ENCODE peak calls at places on chromosome 11, in six cellular contexts. U, H, W, F, X and G are unnamed samples. For H3K4me1, the result is how much of the 10 kb centered on the place peaks cover.

GRCh38 chr11:45185228-45185729 is 38.8 kb downstream of the PRDM11 start:
- DNase-seq in U (no peak), H (no peak), W (no peak), F (no peak), X (peak), G (no peak)

GRCh38 chr11:65438257-65439151 is 15.9 kb downstream of the NEAT1 start:
- DNase-seq in U (no peak), H (peak), W (no peak), F (no peak), X (no peak), G (peak)

GRCh38 chr11:89405629-89406028 is 85.5 kb downstream of the NOX4 start:
- DNase-seq in U (no peak), H (peak), W (no peak), F (no peak), X (no peak), G (no peak)

GRCh38 chr11:46273511-46274205 is 3.8 kb upstream of the CREB3L1 start:
- DNase-seq in U (peak), H (peak), W (no peak), F (no peak), X (no peak), G (no peak)

GRCh38 chr11:63682045-63682915 is 980 bp downstream of the RTN3 start:
- DNase-seq in U (peak), H (peak), W (peak), F (no peak), X (peak), G (no peak)

GRCh38 chr11:127843483-127844396 is 743.6 kb downstream of the ETS1 start:
- DNase-seq in U (peak), H (peak), W (peak), F (no peak), X (peak), G (peak)

GRCh38 chr11:1924646-1925372 is 5.3 kb downstream of the TNNT3 start:
- DNase-seq in U (no peak), H (no peak), W (peak), F (no peak), X (no peak), G (no peak)

GRCh38 chr11:10398525-10398924 is 56.5 kb upstream of the AMPD3 start:
- DNase-seq in U (no peak), H (peak), W (no peak), F (no peak), X (no peak), G (no peak)

GRCh38 chr11:56890584-56891305 is 98.0 kb upstream of the OR5AK2 start:
- DNase-seq in U (no peak), H (no peak), W (no peak), F (no peak), X (no peak), G (no peak)

GRCh38 chr11:43905788-43906187 is 25.2 kb downstream of the ALKBH3 start:
- DNase-seq in U (no peak), H (no peak), W (peak), F (no peak), X (no peak), G (peak)

GRCh38 chr11:827861-828167 is at the start of gene CRACR2B:
- DNase-seq in U (no peak), H (no peak), W (no peak), F (no peak), X (no peak), G (no peak)

GRCh38 chr11:102912482-102912830 is 37.7 kb upstream of the MMP12 start:
- DNase-seq in U (no peak), H (no peak), W (no peak), F (no peak), X (no peak), G (peak)

GRCh38 chr11:1553808-1554594 is 18.1 kb downstream of the DUSP8 start:
- DNase-seq in U (no peak), H (no peak), W (no peak), F (no peak), X (no peak), G (no peak)

GRCh38 chr11:121236115-121237001 is 56.2 kb upstream of the SC5D start:
- DNase-seq in U (no peak), H (no peak), W (no peak), F (peak), X (no peak), G (no peak)

GRCh38 chr11:132024587-132025295 is 654.3 kb downstream of the NTM start:
- DNase-seq in U (no peak), H (no peak), W (no peak), F (peak), X (no peak), G (peak)

GRCh38 chr11:6677018-6677417 is 6.1 kb downstream of the MRPL17 start:
- DNase-seq in U (no peak), H (no peak), W (no peak), F (no peak), X (no peak), G (no peak)

GRCh38 chr11:293852-294661 is 5.1 kb downstream of the PGGHG start:
- DNase-seq in U (no peak), H (no peak), W (no peak), F (no peak), X (no peak), G (no peak)

GRCh38 chr11:114080219-114080618 is 20.7 kb downstream of the ZBTB16 start:
- DNase-seq in U (no peak), H (no peak), W (no peak), F (no peak), X (no peak), G (no peak)

GRCh38 chr11:47375546-47376085 is 2.7 kb downstream of the SPI1 start:
- DNase-seq in U (no peak), H (no peak), W (no peak), F (no peak), X (no peak), G (no peak)

GRCh38 chr11:134613646-134614045 is 201.6 kb upstream of the B3GAT1 start:
- DNase-seq in U (no peak), H (no peak), W (no peak), F (no peak), X (no peak), G (no peak)

GRCh38 chr11:93933230-93933629 is 82.8 kb upstream of the VSTM5 start:
- DNase-seq in U (no peak), H (no peak), W (no peak), F (no peak), X (no peak), G (peak)

GRCh38 chr11:75022759-75023396 is 34.1 kb downstream of the NEU3 start:
- DNase-seq in U (peak), H (peak), W (peak), F (peak), X (peak), G (peak)

GRCh38 chr11:131851951-131852350 is 481.5 kb downstream of the NTM start:
- DNase-seq in U (no peak), H (no peak), W (no peak), F (no peak), X (no peak), G (no peak)

GRCh38 chr11:131855320-131855719 is 484.9 kb downstream of the NTM start:
- DNase-seq in U (no peak), H (no peak), W (no peak), F (no peak), X (no peak), G (no peak)

GRCh38 chr11:99841885-99842284 is 821.1 kb downstream of the CNTN5 start:
- DNase-seq in U (no peak), H (no peak), W (no peak), F (no peak), X (no peak), G (no peak)

GRCh38 chr11:13098067-13098466 is 89.0 kb downstream of the RASSF10 start:
- DNase-seq in U (peak), H (peak), W (no peak), F (no peak), X (no peak), G (no peak)

GRCh38 chr11:126398296-126398695 is 42.8 kb downstream of the ST3GAL4 start:
- DNase-seq in U (no peak), H (no peak), W (no peak), F (no peak), X (no peak), G (no peak)

GRCh38 chr11:99176430-99176829 is 155.7 kb downstream of the CNTN5 start:
- DNase-seq in U (no peak), H (no peak), W (no peak), F (no peak), X (no peak), G (no peak)

GRCh38 chr11:131889760-131890620 is 519.6 kb downstream of the NTM start:
- DNase-seq in U (no peak), H (no peak), W (no peak), F (no peak), X (no peak), G (peak)

GRCh38 chr11:16790484-16791240 is 52.2 kb downstream of the C11orf58 start:
- DNase-seq in U (no peak), H (no peak), W (no peak), F (no peak), X (no peak), G (no peak)

GRCh38 chr11:16789061-16789415 is 50.6 kb downstream of the C11orf58 start:
- DNase-seq in U (no peak), H (no peak), W (no peak), F (no peak), X (no peak), G (no peak)

GRCh38 chr11:16791494-16791961 is 53.1 kb downstream of the C11orf58 start:
- DNase-seq in U (peak), H (peak), W (no peak), F (no peak), X (no peak), G (peak)

GRCh38 chr11:16788141-16789060 is 50.0 kb downstream of the C11orf58 start:
- DNase-seq in U (peak), H (peak), W (peak), F (no peak), X (peak), G (peak)

GRCh38 chr11:16789560-16790483 is 51.4 kb downstream of the C11orf58 start:
- DNase-seq in U (no peak), H (no peak), W (no peak), F (no peak), X (no peak), G (no peak)
- H3K4me1 ChIP-seq in U (under half), H (under half), W (under half), F (under half), X (under half), G (under half)

DNA sequence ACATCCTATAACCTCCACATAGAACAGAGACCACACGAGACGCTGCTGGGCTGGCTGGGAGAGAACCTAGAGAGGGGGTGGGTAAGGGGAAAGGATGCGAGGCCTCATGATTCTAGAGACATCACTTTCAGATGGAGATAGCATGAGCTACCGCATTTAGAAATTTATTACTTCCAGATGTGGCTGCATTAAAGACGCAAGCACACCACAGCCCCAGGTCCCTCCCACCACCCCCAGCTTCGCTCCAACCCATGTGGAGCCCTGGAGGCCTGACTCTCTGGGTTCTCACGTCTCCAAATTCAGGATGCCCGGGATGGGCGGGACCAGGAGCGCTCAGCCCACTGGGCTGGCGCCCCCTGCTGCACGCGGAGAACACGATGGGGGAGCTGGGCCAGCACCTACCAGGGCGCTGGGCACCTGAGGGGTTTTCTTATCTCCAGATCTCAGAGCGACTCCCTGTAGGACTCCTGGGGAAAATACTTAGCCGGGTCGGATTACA is 13.6 kb downstream of the MRPL21 start:
- DNase-seq in U (no peak), H (peak), W (peak), F (no peak), X (peak), G (peak)
- TF ChIP-seq SMC3 in U (no peak), H (peak), W (peak), F (no peak), X (no peak), G (peak)

GRCh38 chr11:86058360-86058759 is 10.5 kb downstream of the PICALM start:
- DNase-seq in U (no peak), H (no peak), W (no peak), F (no peak), X (no peak), G (no peak)

GRCh38 chr11:86060544-86060943 is 8.3 kb downstream of the PICALM start:
- DNase-seq in U (no peak), H (no peak), W (no peak), F (no peak), X (no peak), G (no peak)

GRCh38 chr11:86061483-86061882 is 7.4 kb downstream of the PICALM start:
- DNase-seq in U (no peak), H (no peak), W (no peak), F (no peak), X (no peak), G (no peak)

GRCh38 chr11:86052697-86053641 is 15.9 kb downstream of the PICALM start:
- DNase-seq in U (no peak), H (no peak), W (no peak), F (no peak), X (no peak), G (no peak)

GRCh38 chr11:86056262-86056911 is 12.5 kb downstream of the PICALM start:
- DNase-seq in U (no peak), H (no peak), W (no peak), F (no peak), X (no peak), G (no peak)
- H3K4me1 ChIP-seq in U (under half), H (under half), W (under half), F (under half), X (under half), G (under half)

GRCh38 chr11:34748036-34748435 is 127.1 kb downstream of the EHF start:
- DNase-seq in U (no peak), H (no peak), W (no peak), F (no peak), X (no peak), G (no peak)

GRCh38 chr11:34747261-34747660 is 126.4 kb downstream of the EHF start:
- DNase-seq in U (no peak), H (no peak), W (no peak), F (no peak), X (no peak), G (no peak)

GRCh38 chr11:34750692-34751405 is 130.0 kb downstream of the EHF start:
- DNase-seq in U (no peak), H (no peak), W (no peak), F (no peak), X (no peak), G (no peak)

GRCh38 chr11:34754171-34754823 is 133.4 kb downstream of the EHF start:
- DNase-seq in U (no peak), H (no peak), W (no peak), F (no peak), X (no peak), G (no peak)

DNA sequence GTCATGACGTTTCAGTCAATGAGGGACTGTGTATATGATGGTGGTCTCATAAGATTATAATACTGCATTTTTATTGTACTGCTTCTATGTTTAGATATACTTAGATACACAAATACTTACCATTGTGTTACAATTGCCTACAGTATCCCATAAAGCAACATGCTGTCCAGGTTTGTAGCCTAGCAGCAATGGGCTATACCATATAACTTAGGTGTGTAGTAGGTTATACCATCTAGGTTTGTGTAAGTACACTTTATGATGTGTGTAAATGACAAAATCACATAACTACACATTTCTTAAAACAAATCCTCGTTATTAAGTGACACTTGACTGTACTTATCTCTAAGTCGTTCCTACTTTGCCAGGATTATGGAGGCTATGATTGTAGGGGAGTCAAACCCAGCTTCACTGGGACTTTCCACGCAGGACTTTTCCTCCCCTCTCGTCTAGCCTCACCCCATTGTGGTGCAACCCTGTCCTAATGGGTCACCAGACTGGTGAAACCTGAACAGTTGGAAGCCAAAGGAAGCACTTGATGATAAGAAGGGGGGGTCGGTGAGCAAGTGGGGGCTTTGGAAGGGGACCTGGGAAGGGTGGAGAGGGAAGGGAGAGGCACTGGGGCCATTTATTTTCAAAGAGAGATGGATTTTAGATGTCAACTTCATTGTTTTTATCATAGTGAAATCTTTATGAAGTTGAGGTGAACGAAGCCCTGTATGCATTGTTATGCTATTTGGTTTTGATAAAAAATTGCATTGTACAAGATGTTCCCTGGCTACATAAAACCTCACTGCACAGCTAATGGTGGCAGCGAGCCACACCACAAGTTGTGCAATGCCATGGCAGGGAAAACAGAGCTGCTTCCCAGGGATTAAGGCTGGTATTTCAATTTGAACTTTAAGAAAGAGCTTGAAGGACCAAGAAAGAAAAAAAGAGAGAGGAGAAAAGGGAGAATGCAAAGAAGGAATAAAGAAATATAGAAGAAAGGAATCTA is 129.1 kb downstream of the EHF start:
- DNase-seq in U (no peak), H (no peak), W (no peak), F (no peak), X (no peak), G (peak)
- TF ChIP-seq SMC3 in U (no peak), H (no peak), W (no peak), F (no peak), X (no peak), G (no peak)

GRCh38 chr11:78313898-78314297 is 103.7 kb downstream of the GAB2 start:
- DNase-seq in U (no peak), H (no peak), W (no peak), F (no peak), X (no peak), G (peak)

GRCh38 chr11:78310500-78310909 is 107.1 kb downstream of the GAB2 start:
- DNase-seq in U (peak), H (no peak), W (no peak), F (peak), X (no peak), G (peak)

GRCh38 chr11:78313181-78313788 is 104.3 kb downstream of the GAB2 start:
- DNase-seq in U (peak), H (peak), W (no peak), F (no peak), X (no peak), G (peak)

GRCh38 chr11:78314753-78315152 is 102.9 kb downstream of the GAB2 start:
- DNase-seq in U (no peak), H (no peak), W (no peak), F (no peak), X (no peak), G (no peak)

GRCh38 chr11:78312712-78313111 is 104.9 kb downstream of the GAB2 start:
- DNase-seq in U (no peak), H (no peak), W (no peak), F (peak), X (no peak), G (no peak)
- H3K4me1 ChIP-seq in U (half or more), H (under half), W (under half), F (under half), X (under half), G (under half)

GRCh38 chr11:120109531-120109930 is 28.4 kb downstream of the TRIM29 start:
- DNase-seq in U (no peak), H (no peak), W (no peak), F (no peak), X (no peak), G (no peak)

GRCh38 chr11:120108785-120109168 is 29.1 kb downstream of the TRIM29 start:
- DNase-seq in U (no peak), H (no peak), W (no peak), F (no peak), X (no peak), G (no peak)

GRCh38 chr11:120106354-120106753 is 31.6 kb downstream of the TRIM29 start:
- DNase-seq in U (no peak), H (no peak), W (no peak), F (no peak), X (no peak), G (no peak)

GRCh38 chr11:120105576-120105975 is 32.3 kb downstream of the TRIM29 start:
- DNase-seq in U (no peak), H (no peak), W (peak), F (no peak), X (no peak), G (no peak)

GRCh38 chr11:120108154-120108784 is 29.6 kb downstream of the TRIM29 start:
- DNase-seq in U (peak), H (peak), W (peak), F (no peak), X (peak), G (peak)
- TF ChIP-seq SMC3 in U (peak), H (peak), W (peak), F (peak), X (peak), G (peak)

GRCh38 chr11:8831861-8832260 is 79.1 kb upstream of the AKIP1 start:
- DNase-seq in U (no peak), H (no peak), W (no peak), F (no peak), X (no peak), G (no peak)
- H3K4me1 ChIP-seq in U (under half), H (under half), W (under half), F (under half), X (under half), G (under half)

DNA sequence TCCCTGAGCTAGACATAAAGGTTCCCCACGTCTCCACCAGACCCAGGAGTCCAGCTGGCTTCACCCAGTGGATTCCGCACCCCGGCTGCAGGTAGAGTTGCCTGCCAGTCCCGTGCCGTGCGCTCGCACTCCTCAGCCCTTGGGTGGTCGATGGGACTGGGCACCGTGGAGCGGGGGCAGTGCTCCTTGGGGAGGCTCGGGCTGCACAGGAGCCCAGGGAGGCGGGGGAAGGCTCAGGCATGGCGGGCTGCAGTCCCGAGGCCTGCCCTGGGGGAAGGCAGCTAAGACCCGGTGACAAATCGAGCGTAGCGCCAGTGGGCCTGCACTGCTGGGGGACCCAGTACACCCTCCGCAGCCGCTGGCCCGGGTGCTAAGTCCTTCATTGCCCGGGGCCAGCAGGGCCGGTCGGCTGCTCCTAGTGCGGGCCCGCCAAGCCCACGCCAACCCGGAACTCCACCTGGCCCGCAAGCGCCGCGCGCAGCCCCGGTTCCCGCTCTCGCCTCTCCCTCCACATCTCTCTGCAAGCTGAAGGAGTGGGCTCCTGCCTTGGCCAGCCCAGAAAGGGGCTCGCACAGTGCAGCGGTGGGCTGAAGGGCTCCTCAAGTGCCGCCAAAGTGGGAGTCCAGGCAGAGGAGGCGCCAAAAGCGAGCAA is 9.5 kb upstream of the TREH start:
- DNase-seq in U (no peak), H (no peak), W (no peak), F (no peak), X (no peak), G (no peak)
- TF ChIP-seq SMC3 in U (no peak), H (no peak), W (no peak), F (no peak), X (no peak), G (no peak)